ENCODE peak calls at places on chromosome 17, in nine cellular contexts. X is CD4-positive, alpha-beta T cell; U is lung; V is OCI-LY7; M is SHP77 treated with DMSO at 0.1 percent for 48 hours; I is fibroblast of gingiva; L is spleen; E is activated T-cell treated with anti-CD3 and anti-CD28 coated beads for 24 hours; B is fibroblast of pulmonary artery. O is an unnamed sample.
A peak's percentile ranks its signal among the peaks of the same experiment; 100 is the strongest.

GRCh38 chr17:76414334-76415295 is 30.2 kb downstream of the SPHK1 start:
- DNase-seq in X (no peak), B (peak; percentile 65), E (no peak), I (peak; percentile 64), U (no peak), M (peak; percentile 54), L (peak; percentile 67), V (no peak), O (no peak)

GRCh38 chr17:62892069-62892675 is 73.9 kb upstream of the TANC2 start:
- DNase-seq in E (no peak), V (no peak), U (no peak), M (no peak), B (no peak), X (no peak), L (no peak), I (no peak), O (no peak)

GRCh38 chr17:61444075-61444474 is 8.1 kb upstream of the TBX4 start:
- DNase-seq in V (no peak), I (no peak), L (no peak), E (no peak), B (no peak), X (no peak), U (no peak), M (no peak), O (no peak)

GRCh38 chr17:5893741-5894140 is 176.4 kb upstream of the WSCD1 start:
- DNase-seq in I (no peak), M (no peak), X (no peak), U (no peak), E (no peak), L (no peak), V (no peak), B (no peak), O (no peak)

GRCh38 chr17:69444023-69444422 is 29.5 kb downstream of the MAP2K6 start:
- DNase-seq in X (no peak), I (no peak), E (no peak), U (no peak), B (no peak), M (no peak), V (no peak), L (no peak), O (no peak)

GRCh38 chr17:1647802-1648581 is 1.7 kb downstream of the RILP start:
- DNase-seq in I (no peak), V (no peak), U (peak; percentile 75), L (no peak), M (no peak), X (no peak), E (no peak), B (peak; percentile 25), O (no peak)

GRCh38 chr17:43860077-43860725 is 13.2 kb downstream of the CD300LG start:
- DNase-seq in V (no peak), X (no peak), I (no peak), B (peak; percentile 44), M (no peak), U (no peak), L (peak; percentile 78), E (no peak), O (no peak)

GRCh38 chr17:4562000-4562969 is 1.9 kb upstream of the GGT6 start:
- DNase-seq in B (no peak), U (no peak), M (no peak), L (peak; percentile 18), I (no peak), V (peak; percentile 32), E (no peak), X (no peak), O (no peak)

GRCh38 chr17:35898283-35899070 is 18.3 kb upstream of the CCL5 start:
- DNase-seq in X (no peak), E (peak; percentile 21), I (no peak), M (no peak), V (no peak), L (no peak), B (no peak), U (peak; percentile 39), O (peak; percentile 75)

GRCh38 chr17:29251969-29252866 is 5.6 kb downstream of the CRYBA1 start:
- DNase-seq in L (no peak), E (no peak), M (no peak), V (peak; percentile 55), B (peak; percentile 63), U (no peak), I (peak; percentile 55), X (no peak), O (no peak)

GRCh38 chr17:42240201-42240600 is 36.0 kb downstream of the STAT5B start:
- DNase-seq in I (no peak), B (peak; percentile 36), V (no peak), M (no peak), U (no peak), X (no peak), E (no peak), L (no peak), O (no peak)

GRCh38 chr17:77131919-77132318 is 8.8 kb upstream of the SEC14L1 start:
- DNase-seq in I (peak; percentile 56), U (no peak), V (no peak), B (peak; percentile 93), E (no peak), M (no peak), X (no peak), L (no peak), O (no peak)

GRCh38 chr17:1487939-1488825 is 4.3 kb downstream of the MYO1C start:
- DNase-seq in I (peak; percentile 93), M (peak; percentile 20), B (peak; percentile 87), X (peak; percentile 61), E (peak; percentile 55), U (peak; percentile 80), L (peak; percentile 94), V (peak; percentile 75), O (peak; percentile 62)

GRCh38 chr17:32689348-32689747 is 187.6 kb downstream of the MYO1D start:
- DNase-seq in U (no peak), V (no peak), B (no peak), X (no peak), L (no peak), E (no peak), M (no peak), I (no peak), O (no peak)

GRCh38 chr17:68288804-68289203 is 2.1 kb downstream of the SLC16A6 start:
- DNase-seq in L (no peak), M (no peak), V (peak; percentile 78), B (no peak), E (no peak), U (no peak), I (no peak), X (no peak), O (no peak)

GRCh38 chr17:31696184-31696602 is 162.9 kb downstream of the COPRS start:
- DNase-seq in B (peak; percentile 84), M (no peak), E (no peak), U (peak; percentile 50), I (peak; percentile 100), V (no peak), X (no peak), L (no peak), O (no peak)

GRCh38 chr17:20189979-20190378 is 180.8 kb downstream of the SPECC1 start:
- DNase-seq in B (no peak), L (no peak), I (no peak), E (no peak), U (no peak), X (no peak), M (no peak), V (no peak), O (no peak)

GRCh38 chr17:1071103-1071825 is 74.3 kb downstream of the TIMM22 start:
- DNase-seq in X (no peak), B (no peak), E (no peak), V (no peak), U (no peak), I (no peak), M (no peak), L (peak; percentile 64), O (no peak)

GRCh38 chr17:48589831-48590602 is at the start of gene HOXB3:
- DNase-seq in X (no peak), B (no peak), M (no peak), I (no peak), E (no peak), U (no peak), L (no peak), V (no peak), O (no peak)

GRCh38 chr17:58301504-58302150 is 20.9 kb upstream of the MPO start:
- DNase-seq in I (no peak), E (no peak), V (no peak), B (no peak), L (no peak), X (no peak), M (no peak), U (peak; percentile 26), O (peak; percentile 37)

GRCh38 chr17:228223-228615 is 46.8 kb upstream of the DOC2B start:
- DNase-seq in U (no peak), M (no peak), I (no peak), X (no peak), E (no peak), V (no peak), L (peak; percentile 44), B (no peak), O (no peak)

GRCh38 chr17:50547736-50548083 is 736 bp downstream of the SPATA20 start:
- DNase-seq in U (no peak), L (no peak), E (no peak), X (no peak), M (no peak), B (no peak), V (no peak), I (no peak), O (no peak)

GRCh38 chr17:50280068-50280467 is 5.8 kb downstream of the TMEM92 start:
- DNase-seq in I (no peak), B (no peak), X (no peak), M (no peak), V (no peak), E (no peak), L (no peak), U (no peak), O (no peak)

GRCh38 chr17:50833396-50834125 is 1.8 kb upstream of the WFIKKN2 start:
- DNase-seq in E (no peak), M (no peak), L (no peak), I (no peak), V (no peak), X (no peak), U (no peak), B (no peak), O (no peak)

GRCh38 chr17:56593741-56594527 is 435 bp downstream of the NOG start:
- DNase-seq in E (peak; percentile 28), M (no peak), I (peak; percentile 70), B (peak; percentile 50), U (peak; percentile 63), V (peak; percentile 3), X (peak; percentile 22), L (peak; percentile 87), O (no peak)